ENCODE peak calls at places on chromosome 20, in four cellular contexts. V is esophagus squamous epithelium; O is left lung; F is CD8-positive, alpha-beta T cell. K is an unnamed sample.

GRCh38 chr20:34874094-34874654 is 1.5 kb upstream of the GGT7 start:
- DNase-seq in V (peak), O (peak), F (peak), K (peak)

GRCh38 chr20:39533858-39534257 is 571.7 kb downstream of the DHX35 start:
- DNase-seq in F (no peak), V (no peak), O (no peak), K (no peak)

GRCh38 chr20:47557791-47558190 is 56.1 kb downstream of the NCOA3 start:
- DNase-seq in O (no peak), V (no peak), F (no peak), K (no peak)

GRCh38 chr20:44621939-44622338 is 29.6 kb downstream of the ADA start:
- DNase-seq in V (no peak), F (no peak), O (no peak), K (no peak)

GRCh38 chr20:10541668-10542411 is 106.7 kb downstream of the SLX4IP start:
- DNase-seq in V (no peak), O (no peak), F (no peak), K (no peak)

GRCh38 chr20:50190251-50191064 is at the start of gene CEBPB:
- DNase-seq in O (peak), F (peak), V (peak), K (peak)

GRCh38 chr20:50578061-50578777 is 68.0 kb downstream of the PTPN1 start:
- DNase-seq in F (no peak), O (no peak), V (no peak), K (no peak)

GRCh38 chr20:38875170-38875993 is 50.8 kb upstream of the FAM83D start:
- DNase-seq in V (no peak), F (peak), O (no peak), K (no peak)

GRCh38 chr20:38021373-38021772 is 11.9 kb downstream of the TTI1 start:
- DNase-seq in F (no peak), O (no peak), V (no peak), K (no peak)

GRCh38 chr20:10864076-10864672 is 190.4 kb upstream of the JAG1 start:
- DNase-seq in V (no peak), F (no peak), O (peak), K (no peak)

GRCh38 chr20:51700809-51701285 is 67.3 kb downstream of the ATP9A start:
- DNase-seq in O (no peak), V (no peak), F (no peak), K (no peak)

DNA sequence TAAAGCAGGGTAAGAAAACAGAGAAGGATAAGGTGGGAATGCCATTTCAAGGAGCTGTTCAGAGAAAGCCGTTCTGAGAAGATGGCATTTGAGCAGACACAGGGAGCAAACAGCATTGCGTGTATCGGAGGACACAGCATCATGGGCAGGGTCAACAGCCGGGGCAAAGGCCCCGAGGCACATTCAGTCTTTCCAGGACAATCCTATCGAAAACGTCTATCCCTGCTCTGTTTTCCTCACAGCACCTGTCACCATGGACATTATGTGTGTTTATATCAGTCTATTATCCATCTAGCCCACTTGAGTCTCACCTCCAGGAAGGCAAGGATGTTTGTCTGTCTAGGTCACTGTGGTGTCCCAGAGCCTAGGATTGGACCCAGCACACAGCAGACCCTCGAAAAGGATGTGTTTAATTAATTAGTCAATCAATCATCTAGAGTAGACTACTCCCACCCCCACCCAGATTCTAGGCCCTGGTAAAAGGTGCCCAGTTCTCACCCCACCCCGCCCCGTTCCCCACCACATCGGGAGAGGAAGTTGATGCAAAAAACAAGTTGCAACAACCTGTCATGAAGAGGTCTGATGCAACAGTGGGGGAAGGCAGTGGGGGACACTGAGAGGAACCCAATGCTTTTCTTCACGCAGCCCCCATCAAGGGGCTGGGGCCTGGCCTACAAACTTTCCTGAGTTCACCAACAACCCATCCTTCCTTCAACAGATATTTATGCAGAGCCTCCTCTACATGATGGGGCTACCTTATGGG is 66.6 kb downstream of the PREX1 start:
- DNase-seq in V (no peak), F (peak), O (peak), K (no peak)
- H3K4me3 ChIP-seq in V (no peak), F (peak), O (peak), K (no peak)

GRCh38 chr20:31308535-31309162 is at the start of gene DEFB116:
- DNase-seq in O (no peak), F (no peak), V (no peak), K (no peak)
- H3K4me3 ChIP-seq in O (no peak), F (no peak), V (no peak), K (no peak)

GRCh38 chr20:63212393-63212730 is 3.6 kb downstream of the YTHDF1 start:
- DNase-seq in O (no peak), V (no peak), F (no peak), K (no peak)
- H3K4me3 ChIP-seq in O (no peak), V (no peak), F (no peak), K (no peak)

GRCh38 chr20:381581-382290 is 1.2 kb downstream of the TRIB3 start:
- DNase-seq in V (peak), F (peak), O (peak), K (no peak)
- H3K4me3 ChIP-seq in V (peak), F (peak), O (peak), K (peak)